ENCODE peak calls at places on chromosomes 6 and 20, in four cellular contexts. Z is K562, D is HL-60, R is GM12878. V is an unnamed sample.

GRCh38 chr20:25399038-25399430 is 8.4 kb upstream of the ABHD12 start:
- DNase-seq in Z (peak), D (peak), R (no peak), V (no peak)

GRCh38 chr6:55174211-55175013 is at the start of gene HCRTR2:
- DNase-seq in Z (no peak), D (no peak), R (no peak), V (no peak)

GRCh38 chr6:14316911-14317535 is 199.5 kb downstream of the CD83 start:
- DNase-seq in Z (no peak), D (no peak), R (no peak), V (no peak)

GRCh38 chr6:150408842-150409241 is 40.0 kb downstream of the IYD start:
- DNase-seq in Z (no peak), D (no peak), R (no peak), V (no peak)

GRCh38 chr20:7379621-7380220 is 560.5 kb downstream of the HAO1 start:
- DNase-seq in Z (no peak), D (no peak), R (no peak), V (no peak)

GRCh38 chr20:20520776-20521175 is 152.9 kb downstream of the INSM1 start:
- DNase-seq in Z (no peak), D (no peak), R (no peak), V (no peak)

GRCh38 chr6:17580518-17581048 is 19.5 kb upstream of the FAM8A1 start:
- DNase-seq in Z (no peak), D (no peak), R (no peak), V (no peak)

GRCh38 chr6:160900031-160900430 is 91.5 kb upstream of the MAP3K4 start:
- DNase-seq in Z (no peak), D (no peak), R (no peak), V (no peak)

GRCh38 chr6:135498178-135498841 is 770 bp upstream of the AHI1 start:
- DNase-seq in Z (peak), D (peak), R (no peak), V (no peak)

GRCh38 chr6:41546866-41547798 is 951 bp downstream of the FOXP4 start:
- DNase-seq in Z (peak), D (peak), R (no peak), V (no peak)

GRCh38 chr6:101509556-101509955 is 116.0 kb downstream of the GRIK2 start:
- DNase-seq in Z (no peak), D (no peak), R (no peak), V (no peak)

GRCh38 chr6:140546640-140547039 is 1172.2 kb upstream of the CITED2 start:
- DNase-seq in Z (no peak), D (no peak), R (no peak), V (no peak)

GRCh38 chr6:149317656-149318571 is at the start of gene TAB2:
- DNase-seq in Z (peak), D (peak), R (no peak), V (peak)

GRCh38 chr6:21333715-21334114 is 259.8 kb upstream of the SOX4 start:
- DNase-seq in Z (no peak), D (no peak), R (no peak), V (no peak)

GRCh38 chr20:33343521-33343920 is 57.8 kb downstream of the CDK5RAP1 start:
- DNase-seq in Z (no peak), D (no peak), R (no peak), V (no peak)

GRCh38 chr6:106553440-106553839 is 75.9 kb downstream of the RTN4IP1 start:
- DNase-seq in Z (no peak), D (no peak), R (no peak), V (no peak)

GRCh38 chr6:124487778-124488431 is 474.3 kb upstream of the RNF217 start:
- DNase-seq in Z (no peak), D (no peak), R (no peak), V (no peak)

GRCh38 chr20:23111307-23111943 is 25.3 kb upstream of the CD93 start:
- DNase-seq in Z (no peak), D (no peak), R (no peak), V (no peak)
- TF ChIP-seq SPI1 in Z (no peak), D (no peak), R (no peak), V (no peak)

GRCh38 chr6:29964904-29965872 is 22.9 kb downstream of the HLA-A start:
- DNase-seq in Z (peak), D (peak), R (peak), V (no peak)

GRCh38 chr6:29968130-29968529 is 25.8 kb downstream of the HLA-A start:
- DNase-seq in Z (no peak), D (no peak), R (no peak), V (no peak)

GRCh38 chr6:29965873-29966601 is 23.7 kb downstream of the HLA-A start:
- DNase-seq in Z (peak), D (peak), R (peak), V (no peak)

GRCh38 chr6:29968905-29969304 is 26.6 kb downstream of the HLA-A start:
- DNase-seq in Z (no peak), D (no peak), R (no peak), V (no peak)

DNA sequence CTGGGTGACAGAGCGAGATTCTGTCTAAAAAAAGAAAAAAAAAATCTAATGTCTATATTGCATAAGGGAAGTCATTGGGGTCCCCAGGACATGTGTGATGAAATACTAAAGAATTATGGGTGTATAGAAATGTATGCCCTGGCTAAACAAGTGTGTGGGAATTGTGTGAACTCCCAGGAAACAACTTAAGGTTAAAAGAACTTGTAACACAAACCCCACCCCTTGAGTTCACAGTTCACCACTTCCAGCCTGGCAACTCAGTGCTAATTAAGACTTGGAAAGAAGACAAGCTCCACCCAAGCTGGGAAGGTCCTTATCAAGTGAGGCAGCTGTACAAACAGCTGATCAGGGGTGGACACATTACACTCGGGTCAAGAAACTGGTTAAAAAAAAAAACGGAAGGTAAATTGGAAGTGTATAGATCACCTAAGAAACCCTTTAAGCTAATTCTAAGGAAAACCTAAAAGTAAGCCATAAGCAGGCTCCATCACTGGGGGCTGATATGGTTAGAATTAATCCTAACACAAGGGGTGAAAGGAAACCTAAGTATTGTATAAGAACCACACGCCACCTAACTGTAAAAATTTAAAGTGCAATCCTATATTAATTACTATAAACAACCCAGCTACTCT is 25.2 kb downstream of the HLA-A start:
- DNase-seq in Z (peak), D (no peak), R (peak), V (no peak)
- TF ChIP-seq SPI1 in Z (no peak), D (no peak), R (no peak), V (no peak)

GRCh38 chr20:53907968-53908751 is 162.2 kb downstream of the BCAS1 start:
- DNase-seq in Z (no peak), D (no peak), R (no peak), V (no peak)
- TF ChIP-seq SPI1 in Z (no peak), D (no peak), R (no peak), V (no peak)

GRCh38 chr6:90288404-90288803 is 8.2 kb downstream of the BACH2 start:
- DNase-seq in Z (no peak), D (no peak), R (no peak), V (no peak)
- TF ChIP-seq SPI1 in Z (no peak), D (no peak), R (no peak), V (no peak)